ENCODE peak calls at places on chromosomes 16 and 17, in four cellular contexts. C, R, J and W are unnamed samples.

GRCh38 chr17:45732926-45733505 is 51.1 kb upstream of the CRHR1 start:
- DNase-seq in R (no peak), C (no peak), J (no peak), W (no peak)

GRCh38 chr16:54655171-54655590 is 275.5 kb upstream of the IRX5 start:
- DNase-seq in R (no peak), J (no peak), C (no peak), W (no peak)

GRCh38 chr16:6864670-6865069 is 468.0 kb upstream of the RBFOX1 start:
- DNase-seq in C (no peak), R (no peak), J (no peak), W (no peak)

GRCh38 chr16:21704733-21705132 is 41.0 kb downstream of the OTOA start:
- DNase-seq in J (no peak), C (no peak), R (no peak), W (no peak)

GRCh38 chr17:77375917-77376651 is 235.3 kb downstream of the SEC14L1 start:
- DNase-seq in R (no peak), J (no peak), C (no peak), W (no peak)

GRCh38 chr16:82972520-82972919 is 345.8 kb downstream of the CDH13 start:
- DNase-seq in J (no peak), C (no peak), R (no peak), W (no peak)

GRCh38 chr17:80510132-80510531 is 33.7 kb upstream of the NPTX1 start:
- DNase-seq in R (no peak), J (no peak), C (no peak), W (no peak)

GRCh38 chr17:53217311-53217710 is 605.4 kb upstream of the KIF2B start:
- DNase-seq in C (no peak), R (no peak), J (no peak), W (no peak)

GRCh38 chr16:10935491-10935890 is 6.8 kb downstream of the DEXI start:
- DNase-seq in R (no peak), C (no peak), J (no peak), W (no peak)

GRCh38 chr16:10938321-10938720 is 3.9 kb downstream of the DEXI start:
- DNase-seq in C (no peak), R (no peak), J (no peak), W (no peak)

GRCh38 chr16:10937068-10937859 is 5.0 kb downstream of the DEXI start:
- DNase-seq in R (no peak), J (no peak), C (no peak), W (no peak)

GRCh38 chr16:10934325-10935107 is 7.8 kb downstream of the DEXI start:
- DNase-seq in J (no peak), C (no peak), R (no peak), W (no peak)

DNA sequence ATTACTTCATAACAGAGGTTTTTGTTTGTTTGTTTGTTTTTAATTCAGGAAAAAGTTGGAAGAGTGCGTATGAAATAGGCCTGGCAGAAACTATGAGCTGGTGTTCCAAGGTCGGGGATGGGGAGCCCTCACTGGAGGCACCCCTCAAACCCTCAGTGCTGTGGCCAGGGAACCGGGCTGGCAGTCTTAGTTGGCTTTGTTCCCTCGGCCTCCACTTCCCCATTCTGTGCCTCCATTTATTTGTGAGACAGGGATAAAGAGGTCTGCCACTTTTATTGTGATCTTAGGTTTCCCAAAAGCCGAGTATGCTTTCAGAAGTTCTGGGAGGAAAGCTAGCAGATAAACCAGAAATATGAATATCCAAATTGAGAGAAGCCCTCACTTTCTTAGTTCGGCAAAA is 5.7 kb downstream of the DEXI start:
- DNase-seq in R (no peak), C (no peak), J (no peak), W (no peak)
- TF ChIP-seq SUZ12 in R (no peak), C (no peak), J (no peak), W (no peak)

DNA sequence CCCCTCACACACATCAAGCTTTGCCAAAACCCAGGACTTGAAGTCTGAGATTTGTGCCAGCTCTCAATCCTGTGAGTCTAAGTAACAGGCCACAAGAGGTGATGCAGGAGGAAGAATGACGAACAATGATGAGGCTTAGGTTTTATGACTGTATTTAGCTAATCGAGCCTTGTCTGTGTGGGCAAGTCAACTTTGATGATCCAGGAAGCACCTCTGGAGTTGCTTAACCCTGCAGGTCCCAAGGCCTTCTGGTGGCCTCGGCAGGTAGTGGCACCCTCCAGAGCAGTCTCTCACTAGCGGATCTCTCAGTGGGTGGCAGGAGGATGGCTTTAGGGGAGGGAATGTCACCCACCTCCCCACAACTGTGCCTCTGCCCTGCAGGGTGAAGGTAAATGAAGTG is 28.7 kb downstream of the CDK5RAP3 start:
- DNase-seq in J (no peak), R (no peak), C (no peak), W (no peak)
- TF ChIP-seq YY1 in J (no peak), R (no peak), C (no peak), W (no peak)

GRCh38 chr17:12967962-12968361 is 49.9 kb downstream of the ELAC2 start:
- DNase-seq in C (no peak), R (no peak), J (no peak), W (no peak)
- TF ChIP-seq SUZ12 in C (no peak), R (no peak), J (no peak), W (no peak)

GRCh38 chr17:3636908-3637373 is 381 bp downstream of the CTNS start:
- DNase-seq in J (no peak), C (no peak), R (no peak), W (no peak)
- TF ChIP-seq YY1 in J (no peak), C (no peak), R (no peak), W (no peak)

GRCh38 chr16:85978291-85978775 is 79.4 kb downstream of the IRF8 start:
- DNase-seq in C (no peak), J (no peak), R (no peak), W (no peak)
- TF ChIP-seq SUZ12 in C (no peak), J (no peak), R (no peak), W (no peak)

GRCh38 chr17:7173687-7174602 is 5.2 kb downstream of the ASGR1 start:
- DNase-seq in R (no peak), C (no peak), J (peak; percentile 72), W (no peak)
- TF ChIP-seq YY1 in R (no peak), C (no peak), J (peak; percentile 51), W (no peak)

DNA sequence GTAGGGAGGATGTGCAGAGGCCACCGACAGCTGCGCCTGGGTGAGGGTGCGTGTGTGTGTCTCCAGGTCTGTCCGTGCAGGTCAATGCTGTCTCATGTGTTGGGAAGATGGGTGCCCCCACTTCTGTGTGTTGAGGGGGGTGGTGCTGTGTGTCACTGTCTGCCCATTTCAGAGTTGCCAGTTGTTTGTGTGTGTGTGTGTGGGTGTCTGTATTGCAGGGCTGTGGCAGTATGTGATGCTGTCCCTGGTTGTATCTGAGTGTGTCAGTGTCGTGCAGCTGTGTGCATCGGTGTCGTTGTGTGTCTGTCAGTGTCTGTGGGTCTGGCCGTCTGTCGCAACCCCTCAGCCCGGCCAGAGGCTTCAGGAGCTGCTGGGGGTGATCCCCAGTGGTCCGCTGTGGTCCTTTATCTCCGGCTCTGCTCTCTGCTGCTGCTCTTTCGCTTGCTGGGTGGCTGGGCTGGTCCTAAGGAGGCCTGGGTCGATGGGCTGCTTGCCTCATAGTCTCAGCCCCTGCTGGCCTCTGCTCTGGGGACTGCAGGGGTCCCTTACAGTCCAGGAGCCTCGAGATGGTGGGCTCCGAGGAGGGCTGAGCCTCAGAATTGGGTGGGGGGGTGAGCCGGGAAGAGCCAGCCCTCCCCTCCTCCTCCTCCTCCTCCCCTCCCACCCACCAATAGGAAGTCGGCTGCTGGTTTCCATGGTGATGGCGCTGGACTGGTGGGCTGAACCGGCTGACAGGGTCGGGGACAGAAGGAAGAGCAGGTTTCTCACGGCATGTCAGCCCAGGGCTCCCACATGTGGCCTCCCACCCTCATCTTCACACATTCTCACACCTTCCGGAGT is at the start of gene TSPOAP1:
- DNase-seq in J (no peak), C (peak; percentile 95), R (no peak), W (no peak)
- TF ChIP-seq SUZ12 in J (no peak), C (no peak), R (no peak), W (no peak)

GRCh38 chr16:52407778-52408177 is 139.2 kb downstream of the TOX3 start:
- DNase-seq in J (no peak), R (no peak), C (no peak), W (no peak)
- TF ChIP-seq YY1 in J (no peak), R (no peak), C (no peak), W (no peak)

DNA sequence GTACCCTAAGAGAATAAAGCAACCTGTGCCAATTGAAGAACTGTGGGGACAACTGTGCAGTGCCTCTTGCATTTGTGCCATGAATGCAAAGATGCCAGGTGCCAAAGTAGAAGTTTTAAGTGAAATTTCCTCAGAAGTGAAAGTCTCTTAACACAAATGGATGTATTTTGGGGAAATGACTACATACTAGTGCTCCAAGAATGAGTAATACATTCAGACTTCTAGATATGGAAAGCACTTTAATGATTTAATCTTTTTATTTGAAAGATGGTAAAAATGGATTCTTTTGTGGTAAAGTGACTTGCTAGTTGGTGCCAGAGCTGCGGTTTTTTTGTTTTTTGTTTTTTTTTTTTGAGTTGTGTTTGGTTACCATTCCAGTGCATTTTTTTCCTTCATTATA is 15.0 kb downstream of the UTP18 start:
- DNase-seq in J (no peak), C (no peak), R (no peak), W (no peak)
- TF ChIP-seq SUZ12 in J (no peak), C (no peak), R (no peak), W (no peak)

GRCh38 chr17:59651346-59651745 is 31.7 kb downstream of the CLTC start:
- DNase-seq in J (no peak), C (no peak), R (no peak), W (no peak)
- TF ChIP-seq YY1 in J (no peak), C (no peak), R (no peak), W (no peak)